ENCODE peak calls at places on chromosomes 13 and 19, in eight cellular contexts. E, A, N, K, H, S, L and U are unnamed samples.

GRCh38 chr19:47438793-47439220 is 19.5 kb upstream of the MEIS3 start:
- DNase-seq in E (no peak), A (no peak), N (no peak), K (no peak), H (no peak), S (no peak), L (no peak), U (no peak)

GRCh38 chr13:28573595-28574373 is 78.9 kb upstream of the FLT1 start:
- DNase-seq in E (no peak), A (no peak), N (no peak), K (no peak), H (no peak), S (no peak), L (no peak), U (no peak)

GRCh38 chr19:709965-710714 is 1.4 kb downstream of the PALM start:
- DNase-seq in E (peak; percentile 42), A (peak; percentile 55), N (no peak), K (no peak), H (peak; percentile 67), S (no peak), L (peak; percentile 68), U (no peak)

GRCh38 chr13:51006067-51006800 is 96.6 kb downstream of the RNASEH2B start:
- DNase-seq in E (no peak), A (no peak), N (no peak), K (no peak), H (no peak), S (no peak), L (no peak), U (no peak)

GRCh38 chr13:32031025-32031814 is at the start of gene FRY:
- DNase-seq in E (peak; percentile 32), A (peak; percentile 81), N (peak; percentile 75), K (peak; percentile 54), H (peak; percentile 70), S (peak; percentile 58), L (peak; percentile 65), U (peak; percentile 26)

GRCh38 chr13:28718538-28719226 is at the start of gene SLC46A3:
- DNase-seq in E (peak; percentile 96), A (peak; percentile 98), N (peak; percentile 99), K (peak; percentile 97), H (peak; percentile 100), S (peak; percentile 100), L (peak; percentile 98), U (peak; percentile 98)

GRCh38 chr13:44873486-44873885 is 115.8 kb downstream of the NUFIP1 start:
- DNase-seq in E (no peak), A (no peak), N (no peak), K (no peak), H (no peak), S (no peak), L (no peak), U (no peak)

GRCh38 chr13:33051632-33052031 is 35.4 kb downstream of the KL start:
- DNase-seq in E (no peak), A (no peak), N (no peak), K (no peak), H (no peak), S (no peak), L (no peak), U (no peak)

GRCh38 chr13:110509478-110509926 is 52.0 kb downstream of the RAB20 start:
- DNase-seq in E (no peak), A (peak; percentile 56), N (no peak), K (no peak), H (no peak), S (no peak), L (no peak), U (no peak)

GRCh38 chr13:110506859-110507566 is 54.5 kb downstream of the RAB20 start:
- DNase-seq in E (no peak), A (no peak), N (no peak), K (no peak), H (peak; percentile 86), S (no peak), L (peak; percentile 71), U (peak; percentile 92)

GRCh38 chr13:110505594-110505993 is 55.9 kb downstream of the RAB20 start:
- DNase-seq in E (no peak), A (no peak), N (no peak), K (no peak), H (no peak), S (no peak), L (no peak), U (no peak)

GRCh38 chr13:110506396-110506795 is 55.1 kb downstream of the RAB20 start:
- DNase-seq in E (no peak), A (no peak), N (no peak), K (no peak), H (no peak), S (no peak), L (no peak), U (no peak)

DNA sequence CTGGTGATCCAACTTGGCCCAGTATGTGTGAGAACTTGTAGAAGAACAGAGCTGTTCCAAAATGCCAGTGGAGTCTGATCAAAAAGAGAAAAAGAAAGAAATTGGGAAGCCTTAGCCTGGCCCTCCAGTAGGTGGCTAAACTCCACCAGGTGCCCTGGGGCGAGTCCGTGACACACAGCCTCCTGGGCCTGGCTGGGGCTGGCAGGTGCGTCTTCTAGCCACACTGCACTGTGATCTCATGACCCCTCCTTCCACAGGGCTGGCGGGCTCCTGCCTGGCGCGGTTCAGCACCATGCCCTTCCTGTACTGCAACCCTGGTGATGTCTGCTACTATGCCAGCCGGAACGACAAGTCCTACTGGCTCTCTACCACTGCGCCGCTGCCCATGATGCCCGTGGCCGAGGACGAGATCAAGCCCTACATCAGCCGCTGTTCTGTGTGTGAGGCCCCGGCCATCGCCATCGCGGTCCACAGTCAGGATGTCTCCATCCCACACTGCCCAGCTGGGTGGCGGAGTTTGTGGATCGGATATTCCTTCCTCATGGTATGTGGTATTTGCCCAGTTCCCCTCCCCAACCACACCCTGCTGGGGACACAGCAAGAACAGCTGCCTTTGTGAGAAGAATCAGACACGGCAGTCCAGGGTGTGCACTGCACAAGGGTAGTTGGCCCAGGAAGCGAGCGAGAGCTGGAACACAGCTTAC is 53.7 kb downstream of the RAB20 start:
- DNase-seq in E (no peak), A (no peak), N (no peak), K (no peak), H (no peak), S (no peak), L (no peak), U (peak; percentile 84)
- TF ChIP-seq CTCF in E (no peak), A (no peak), N (no peak), K (no peak), H (peak; percentile 24), S (peak; percentile 31), L (no peak), U (peak; percentile 29)

DNA sequence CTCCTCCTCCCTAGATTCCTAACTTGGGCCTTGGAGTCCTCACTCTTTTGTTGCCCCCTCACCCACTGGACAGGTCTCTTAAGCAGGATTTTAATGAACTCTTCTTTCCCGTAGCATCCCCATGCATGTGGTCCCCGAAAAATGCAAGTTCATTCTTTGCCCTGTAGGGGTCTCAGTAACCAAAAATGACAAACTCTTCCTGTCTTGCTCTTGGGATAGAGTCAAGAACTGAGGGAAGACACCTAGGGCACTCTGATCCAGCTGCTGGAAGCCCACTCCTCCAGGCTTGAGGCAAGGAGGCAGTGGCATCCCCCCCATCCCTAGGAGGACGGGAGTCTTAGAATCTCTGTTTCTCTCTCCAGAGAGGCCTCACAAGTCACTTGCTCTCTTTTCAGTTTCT is 987.0 kb downstream of the DIAPH3 start:
- DNase-seq in E (no peak), A (no peak), N (peak; percentile 10), K (no peak), H (no peak), S (no peak), L (no peak), U (no peak)
- TF ChIP-seq CTCF in E (no peak), A (peak; percentile 45), N (peak; percentile 1), K (no peak), H (no peak), S (peak; percentile 35), L (no peak), U (no peak)

GRCh38 chr19:13797870-13798269 is 2.6 kb downstream of the ZSWIM4 start:
- DNase-seq in E (no peak), A (no peak), N (no peak), K (no peak), H (no peak), S (peak; percentile 46), L (no peak), U (no peak)

GRCh38 chr19:13797058-13797440 is 1.8 kb downstream of the ZSWIM4 start:
- DNase-seq in E (no peak), A (no peak), N (no peak), K (no peak), H (no peak), S (no peak), L (no peak), U (no peak)

GRCh38 chr19:13795595-13796300 is 505 bp downstream of the ZSWIM4 start:
- DNase-seq in E (no peak), A (peak; percentile 56), N (peak; percentile 67), K (peak; percentile 24), H (no peak), S (no peak), L (peak; percentile 61), U (no peak)

GRCh38 chr19:13794752-13795589 is at the start of gene ZSWIM4:
- DNase-seq in E (peak; percentile 98), A (peak; percentile 98), N (peak; percentile 98), K (peak; percentile 98), H (peak; percentile 99), S (peak; percentile 99), L (peak; percentile 99), U (peak; percentile 99)

GRCh38 chr19:13796301-13797057 is 1.2 kb downstream of the ZSWIM4 start:
- DNase-seq in E (peak; percentile 60), A (peak; percentile 43), N (peak; percentile 67), K (peak; percentile 44), H (peak; percentile 84), S (peak; percentile 88), L (peak; percentile 61), U (no peak)
- TF ChIP-seq CTCF in E (no peak), A (peak; percentile 39), N (no peak), K (no peak), H (peak; percentile 39), S (peak; percentile 58), L (no peak), U (no peak)

GRCh38 chr19:6272411-6272791 is 7.4 kb downstream of the MLLT1 start:
- DNase-seq in E (no peak), A (peak; percentile 66), N (no peak), K (no peak), H (no peak), S (no peak), L (no peak), U (no peak)

GRCh38 chr19:6271721-6272410 is 7.9 kb downstream of the MLLT1 start:
- DNase-seq in E (peak; percentile 63), A (peak; percentile 87), N (no peak), K (no peak), H (peak; percentile 89), S (no peak), L (peak; percentile 96), U (peak; percentile 79)

GRCh38 chr19:6270822-6271221 is 9.0 kb downstream of the MLLT1 start:
- DNase-seq in E (no peak), A (no peak), N (no peak), K (no peak), H (no peak), S (no peak), L (no peak), U (no peak)

GRCh38 chr19:6270076-6270745 is 9.6 kb downstream of the MLLT1 start:
- DNase-seq in E (no peak), A (no peak), N (no peak), K (no peak), H (no peak), S (no peak), L (peak; percentile 47), U (no peak)

DNA sequence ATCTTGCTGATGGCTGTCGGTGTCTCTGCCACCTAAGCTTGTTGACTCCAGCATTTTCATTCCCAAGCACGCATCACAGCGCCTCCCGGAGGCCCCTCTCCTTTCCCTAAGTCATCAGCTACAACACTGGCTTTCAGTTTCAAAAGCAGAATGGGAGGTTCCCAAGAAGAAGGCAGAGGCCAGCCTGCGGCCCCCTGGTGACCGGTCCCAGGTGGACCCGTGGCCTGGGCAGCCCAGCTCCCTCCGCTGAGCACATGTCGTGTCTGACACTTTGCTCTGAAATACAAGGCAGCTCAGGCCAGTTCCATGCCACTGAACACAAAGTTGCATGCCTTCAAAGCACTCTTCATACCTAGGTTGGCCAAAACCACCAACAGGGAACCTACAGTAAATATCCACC is 8.5 kb downstream of the MLLT1 start:
- DNase-seq in E (no peak), A (peak; percentile 67), N (no peak), K (no peak), H (no peak), S (no peak), L (peak; percentile 51), U (no peak)
- TF ChIP-seq CTCF in E (no peak), A (peak; percentile 43), N (no peak), K (no peak), H (peak; percentile 25), S (peak; percentile 44), L (peak; percentile 23), U (no peak)